ENCODE peak calls at places on chromosomes 12 and 14, in nine cellular contexts. O is left lung, U is IMR-90, T is uterus, Y is choroid plexus epithelial cell, H is sigmoid colon, A is fibroblast of pulmonary artery, K is stomach, C is fibroblast of villous mesenchyme. B is an unnamed sample.
A peak's percentile ranks its signal among the peaks of the same experiment; 100 is the strongest.

GRCh38 chr12:47159348-47159747 is 79.6 kb upstream of the AMIGO2 start:
- DNase-seq in U (no peak), Y (no peak), K (no peak), C (no peak), T (no peak), A (no peak), H (no peak), O (no peak), B (no peak)

GRCh38 chr14:50615566-50615965 is 52.5 kb downstream of the SAV1 start:
- DNase-seq in K (no peak), U (no peak), A (no peak), Y (no peak), H (no peak), O (no peak), T (no peak), C (peak; percentile 12), B (no peak)

GRCh38 chr12:52521581-52522266 is 1.5 kb upstream of the KRT5 start:
- DNase-seq in U (no peak), T (no peak), C (no peak), Y (peak; percentile 65), A (no peak), H (no peak), K (no peak), O (no peak), B (peak; percentile 85)

GRCh38 chr12:94909609-94910008 is 93.9 kb downstream of the NDUFA12 start:
- DNase-seq in Y (peak; percentile 17), H (no peak), T (no peak), A (no peak), O (no peak), C (no peak), K (no peak), U (no peak), B (no peak)

GRCh38 chr12:75479963-75480461 is 543 bp upstream of the GLIPR1 start:
- DNase-seq in A (no peak), Y (peak; percentile 79), O (no peak), H (no peak), C (no peak), U (peak; percentile 81), T (no peak), K (no peak), B (no peak)

GRCh38 chr12:30862486-30862885 is 64.1 kb upstream of the TSPAN11 start:
- DNase-seq in T (no peak), A (peak; percentile 67), Y (peak; percentile 85), U (peak; percentile 17), K (no peak), O (no peak), C (peak; percentile 13), H (no peak), B (no peak)

GRCh38 chr12:128755565-128755964 is 68.2 kb downstream of the SLC15A4 start:
- DNase-seq in T (no peak), K (no peak), U (no peak), O (no peak), H (no peak), Y (no peak), C (no peak), A (no peak), B (no peak)

GRCh38 chr12:71849109-71849851 is 9.7 kb downstream of the TBC1D15 start:
- DNase-seq in U (no peak), Y (peak; percentile 56), A (no peak), O (no peak), C (no peak), H (no peak), K (no peak), T (no peak), B (no peak)

GRCh38 chr14:50231475-50232275 is at the start of gene SOS2:
- DNase-seq in T (peak; percentile 83), Y (peak; percentile 83), C (peak; percentile 84), H (peak; percentile 94), O (peak; percentile 90), A (peak; percentile 78), U (peak; percentile 71), K (peak; percentile 88), B (peak; percentile 80)

GRCh38 chr14:92677955-92678354 is 70.5 kb downstream of the LGMN start:
- DNase-seq in O (peak; percentile 19), Y (no peak), U (no peak), C (no peak), T (no peak), A (no peak), K (no peak), H (peak; percentile 29), B (no peak)

GRCh38 chr14:92675421-92675820 is 73.0 kb downstream of the LGMN start:
- DNase-seq in Y (no peak), C (no peak), H (peak; percentile 33), U (no peak), T (peak; percentile 4), A (no peak), O (peak; percentile 29), K (no peak), B (no peak)

GRCh38 chr14:92677087-92677668 is 71.2 kb downstream of the LGMN start:
- DNase-seq in Y (no peak), H (peak; percentile 62), T (no peak), K (no peak), A (no peak), U (no peak), O (no peak), C (no peak), B (no peak)

GRCh38 chr14:92676031-92676430 is 72.4 kb downstream of the LGMN start:
- DNase-seq in U (no peak), A (no peak), H (peak; percentile 67), C (no peak), O (peak; percentile 44), T (peak; percentile 10), Y (no peak), K (no peak), B (no peak)

GRCh38 chr14:92676448-92677086 is 71.9 kb downstream of the LGMN start:
- DNase-seq in T (peak; percentile 9), C (no peak), O (peak; percentile 31), A (no peak), K (no peak), U (no peak), Y (no peak), H (peak; percentile 66), B (no peak)
- TF ChIP-seq CTCF in T (no peak), C (no peak), O (no peak), A (no peak), K (no peak), U (no peak), Y (no peak), H (no peak), B (no peak)

GRCh38 chr14:28757790-28758189 is 8.8 kb upstream of the FOXG1 start:
- DNase-seq in O (no peak), Y (no peak), K (no peak), C (no peak), T (no peak), A (no peak), U (no peak), H (no peak), B (no peak)

GRCh38 chr14:28755930-28756895 is 10.4 kb upstream of the FOXG1 start:
- DNase-seq in H (no peak), A (no peak), O (no peak), Y (no peak), C (no peak), T (no peak), U (no peak), K (no peak), B (no peak)

GRCh38 chr14:28755198-28755794 is 11.3 kb upstream of the FOXG1 start:
- DNase-seq in U (no peak), O (no peak), K (no peak), H (no peak), A (no peak), C (no peak), T (no peak), Y (no peak), B (no peak)

GRCh38 chr14:28758253-28758915 is 8.2 kb upstream of the FOXG1 start:
- DNase-seq in T (no peak), C (no peak), H (no peak), U (no peak), K (no peak), Y (no peak), O (no peak), A (no peak), B (no peak)

DNA sequence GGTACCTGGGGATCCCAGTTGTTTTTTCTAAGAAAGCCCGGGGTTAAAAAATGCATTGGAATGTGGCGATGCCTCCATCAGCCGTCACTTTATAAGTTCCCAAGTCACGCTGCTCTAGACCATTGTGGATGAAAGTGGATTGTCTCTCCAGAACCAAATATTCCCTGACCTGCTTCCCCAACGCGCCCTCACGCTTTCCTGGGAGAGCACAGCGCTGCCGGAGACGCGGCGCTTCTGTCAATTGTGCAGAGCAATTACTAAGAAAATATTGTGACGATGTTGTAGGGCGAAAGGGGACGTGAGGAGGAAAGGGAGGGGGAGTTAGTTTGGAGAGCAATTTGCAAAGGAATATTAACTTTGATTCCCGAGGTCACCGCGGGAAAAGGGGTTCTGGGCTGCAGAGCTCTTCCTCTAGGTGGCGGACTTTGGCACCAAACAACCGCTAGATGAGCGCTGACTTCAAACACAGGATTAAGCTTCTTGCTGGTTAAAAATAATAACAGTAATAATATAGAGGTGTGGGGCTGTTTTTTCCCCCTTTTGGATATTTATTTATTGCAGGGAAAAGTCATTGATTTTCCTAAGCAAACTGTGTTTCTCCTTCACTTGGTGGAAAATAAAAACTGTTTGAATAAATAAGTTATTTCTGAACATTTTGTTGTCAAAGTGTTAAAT is 9.6 kb upstream of the FOXG1 start:
- DNase-seq in H (no peak), T (no peak), O (no peak), U (peak; percentile 54), Y (peak; percentile 77), C (peak; percentile 46), A (peak; percentile 72), K (no peak), B (no peak)
- TF ChIP-seq CTCF in H (peak; percentile 17), T (peak; percentile 31), O (peak; percentile 32), U (peak; percentile 68), Y (peak; percentile 88), C (peak; percentile 75), A (peak; percentile 83), K (no peak), B (peak; percentile 34)

DNA sequence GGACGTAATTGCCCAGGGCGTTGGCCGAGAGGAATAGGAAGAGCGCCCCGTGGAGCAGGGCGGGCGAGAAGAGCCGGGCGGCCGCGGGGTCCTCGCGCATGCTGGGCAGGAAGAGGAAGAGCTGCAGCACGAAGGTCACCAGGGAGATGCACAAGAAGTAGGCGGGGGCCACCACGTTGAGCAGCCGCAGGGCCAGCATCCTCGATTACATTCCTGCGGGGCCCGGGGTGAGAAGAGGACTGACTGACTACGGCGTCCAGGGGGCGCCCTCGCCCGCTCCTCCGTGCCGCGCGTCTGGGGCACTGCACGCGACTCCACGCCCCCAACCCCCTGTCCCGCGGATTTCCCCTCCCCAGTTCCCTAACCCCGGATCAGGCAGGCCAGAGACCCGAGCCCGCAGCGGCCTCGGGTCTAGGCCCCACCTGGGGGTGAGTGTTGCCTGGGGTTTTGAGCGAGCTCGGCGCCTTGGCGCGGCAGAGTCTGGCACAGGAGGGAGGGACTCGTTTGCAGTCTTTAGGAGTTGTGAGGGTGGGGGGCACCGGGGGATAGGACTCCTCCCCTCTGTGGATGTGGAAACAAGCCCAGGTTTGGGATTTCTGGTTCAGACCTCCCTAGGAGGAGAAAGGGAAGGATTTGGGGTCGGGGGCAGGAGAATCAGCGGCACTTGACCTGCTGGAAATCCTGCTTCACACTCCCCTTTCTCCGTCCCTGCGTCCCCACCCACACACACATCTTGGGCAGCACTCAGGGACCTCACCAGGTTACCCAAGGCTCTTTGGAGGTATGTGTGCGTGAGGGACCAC is 1.9 kb downstream of the ZDHHC22 start:
- DNase-seq in U (no peak), C (peak; percentile 9), A (peak; percentile 24), Y (peak; percentile 27), T (no peak), O (no peak), K (no peak), H (no peak), B (no peak)
- TF ChIP-seq CTCF in U (peak; percentile 40), C (peak; percentile 54), A (peak; percentile 37), Y (peak; percentile 64), T (no peak), O (peak; percentile 8), K (no peak), H (no peak), B (no peak)

GRCh38 chr14:61761557-61761956 is 663 bp upstream of the SNAPC1 start:
- DNase-seq in C (no peak), A (no peak), O (no peak), Y (peak; percentile 32), T (no peak), U (no peak), K (no peak), H (no peak), B (no peak)
- TF ChIP-seq CTCF in C (no peak), A (no peak), O (no peak), Y (peak; percentile 25), T (no peak), U (no peak), K (no peak), H (no peak), B (no peak)